ENCODE peak calls at places on chromosomes 4 and X, in ten cellular contexts. T is CD8-positive, alpha-beta T cell; W is AG04450; J is progenitor cell of endocrine pancreas; B is activated B cell treated with CpG ODN at 0.5 μM for 24 hours; O is spleen; M is neural crest cell; P is heart right ventricle; I is adrenal gland; G is astrocyte. E is an unnamed sample.

GRCh38 chrX:41475166-41475565 is 28.0 kb downstream of the NYX start:
- DNase-seq in J (no peak), I (no peak), T (no peak), B (no peak), M (peak), P (no peak), G (no peak), W (no peak), O (no peak), E (no peak)

GRCh38 chrX:41386222-41386990 is 52.4 kb downstream of the DDX3X start:
- DNase-seq in B (no peak), O (no peak), P (no peak), G (peak), I (no peak), J (no peak), T (no peak), W (no peak), M (no peak), E (no peak)

GRCh38 chr4:46270986-46271596 is 118.8 kb downstream of the GABRA2 start:
- DNase-seq in B (no peak), T (no peak), P (no peak), I (no peak), J (no peak), G (peak), O (no peak), W (no peak), M (no peak), E (peak)

GRCh38 chr4:180203349-180203748 is 2039.9 kb upstream of the TENM3 start:
- DNase-seq in M (no peak), O (no peak), P (no peak), T (no peak), G (no peak), I (no peak), B (no peak), J (no peak), W (no peak), E (no peak)

GRCh38 chrX:103774070-103774642 is 2.5 kb upstream of the PLP1 start:
- DNase-seq in G (no peak), J (no peak), I (no peak), W (no peak), O (no peak), T (no peak), B (no peak), P (no peak), M (no peak), E (peak)

GRCh38 chr4:16496501-16496900 is 270.2 kb upstream of the TAPT1 start:
- DNase-seq in P (no peak), T (no peak), W (peak), I (peak), J (no peak), O (no peak), B (no peak), G (peak), M (no peak), E (peak)

GRCh38 chrX:30712214-30712613 is 59.0 kb downstream of the GK start:
- DNase-seq in I (no peak), J (no peak), W (no peak), T (no peak), P (no peak), B (no peak), O (no peak), M (no peak), G (no peak), E (no peak)

GRCh38 chr4:59770865-59771264 is 1429.3 kb upstream of the ADGRL3 start:
- DNase-seq in G (no peak), I (no peak), B (no peak), T (no peak), J (no peak), W (no peak), O (no peak), M (no peak), P (no peak), E (no peak)

GRCh38 chr4:39085891-39086290 is 23.9 kb downstream of the KLHL5 start:
- DNase-seq in B (no peak), O (no peak), G (peak), I (no peak), M (no peak), T (no peak), J (no peak), P (no peak), W (no peak), E (peak)

GRCh38 chr4:121794505-121795192 is 6.5 kb upstream of the EXOSC9 start:
- DNase-seq in J (no peak), T (no peak), G (no peak), W (no peak), I (no peak), P (no peak), O (no peak), M (no peak), B (no peak), E (peak)

GRCh38 chrX:153723351-153724251 is 586 bp downstream of the BCAP31 start:
- DNase-seq in M (no peak), W (no peak), P (peak), B (peak), O (peak), I (no peak), J (peak), G (no peak), T (peak), E (peak)
- TF ChIP-seq CTCF in M (no peak), W (peak), P (no peak), B (no peak), O (no peak), I (no peak), J (peak), G (no peak), T (peak), E (peak)

GRCh38 chrX:29477878-29478277 is 737.5 kb upstream of the MAGEB2 start:
- DNase-seq in B (no peak), O (no peak), G (no peak), P (no peak), M (no peak), T (no peak), I (no peak), J (no peak), W (no peak), E (no peak)

DNA sequence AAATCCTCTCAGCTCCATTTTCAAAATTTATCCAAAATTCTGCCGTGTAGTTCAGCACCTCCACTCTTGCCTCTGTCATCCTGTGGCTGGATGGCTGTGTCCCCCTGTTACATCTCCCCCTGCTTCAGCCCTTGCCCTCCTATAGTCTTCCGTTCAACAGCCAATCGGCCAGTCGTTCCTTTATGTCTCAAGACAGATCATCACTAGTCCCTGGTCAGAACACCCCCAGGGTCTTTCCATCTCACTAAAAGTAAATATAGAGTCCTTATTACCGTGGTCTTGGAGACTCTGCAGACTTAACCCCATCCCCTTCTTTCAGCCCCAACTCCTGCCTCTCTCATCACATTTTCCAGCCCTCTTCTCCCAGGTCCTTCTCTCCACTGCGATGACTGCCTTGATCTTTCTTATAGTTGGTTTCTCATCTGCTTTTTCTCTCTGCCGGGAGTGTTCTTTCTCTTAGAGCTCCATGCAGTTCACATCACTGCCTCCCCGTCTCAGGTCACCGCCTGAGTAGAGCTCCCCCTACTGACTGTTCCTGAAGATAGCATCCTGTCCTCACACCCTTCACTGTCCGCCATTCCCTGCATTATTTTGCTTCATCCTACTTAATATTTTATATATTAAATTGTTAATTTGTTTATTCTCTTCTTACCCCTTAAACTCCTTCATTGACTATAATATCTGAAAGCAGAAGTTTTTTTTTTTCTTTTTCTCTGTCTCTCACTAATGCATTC is 736.9 kb upstream of the MAGEB2 start:
- DNase-seq in O (no peak), B (no peak), G (peak), I (no peak), P (peak), W (no peak), M (peak), J (no peak), T (no peak), E (peak)
- TF ChIP-seq CTCF in O (peak), B (no peak), G (peak), I (no peak), P (peak), W (peak), M (peak), J (peak), T (no peak), E (peak)

DNA sequence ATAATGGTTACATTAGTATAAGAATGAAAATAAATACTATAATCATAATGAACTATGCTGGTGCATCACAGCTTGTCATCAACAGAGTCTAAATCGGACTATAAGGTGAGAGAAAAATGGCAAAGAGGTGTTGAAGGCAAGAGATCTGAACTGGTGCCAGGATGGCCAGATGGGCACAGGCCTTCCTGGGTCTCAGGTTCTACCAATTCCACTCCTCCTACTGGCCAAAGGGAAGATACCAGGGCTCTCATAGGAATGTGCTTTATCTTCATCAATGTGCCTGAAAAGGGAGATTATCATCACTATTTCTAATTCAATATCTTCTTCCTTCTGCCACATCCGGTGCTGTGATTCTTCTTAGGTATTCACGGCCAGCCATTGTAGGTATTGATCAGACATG is 107.6 kb downstream of the GASK1B start:
- DNase-seq in O (no peak), J (no peak), W (no peak), G (no peak), I (no peak), P (no peak), T (no peak), B (no peak), M (no peak), E (no peak)
- TF ChIP-seq CTCF in O (no peak), J (no peak), W (peak), G (no peak), I (no peak), P (no peak), T (no peak), B (no peak), M (no peak), E (no peak)

GRCh38 chr4:86934772-86935498 is at the start of gene AFF1:
- DNase-seq in I (peak), M (peak), P (peak), J (peak), T (peak), O (peak), B (peak), W (no peak), G (peak), E (peak)
- TF ChIP-seq CTCF in I (peak), M (peak), P (peak), J (peak), T (peak), O (peak), B (no peak), W (peak), G (no peak), E (peak)

GRCh38 chr4:185224597-185224996 is 15.2 kb downstream of the SNX25 start:
- DNase-seq in I (no peak), P (no peak), B (no peak), M (no peak), T (no peak), J (no peak), W (no peak), O (no peak), G (no peak), E (no peak)
- TF ChIP-seq CTCF in I (peak), P (no peak), B (no peak), M (no peak), T (no peak), J (peak), W (peak), O (no peak), G (peak), E (no peak)

GRCh38 chrX:72609313-72609712 is 36.7 kb upstream of the HDAC8 start:
- DNase-seq in P (no peak), B (no peak), W (no peak), O (no peak), G (no peak), J (no peak), M (no peak), I (no peak), T (no peak), E (no peak)
- TF ChIP-seq CTCF in P (no peak), B (no peak), W (peak), O (no peak), G (no peak), J (peak), M (no peak), I (no peak), T (no peak), E (no peak)

GRCh38 chr4:63563288-63564014 is 845.8 kb downstream of the TECRL start:
- DNase-seq in W (no peak), O (no peak), J (no peak), I (no peak), G (no peak), P (no peak), M (no peak), B (no peak), T (no peak), E (no peak)
- TF ChIP-seq CTCF in W (no peak), O (no peak), J (peak), I (no peak), G (no peak), P (no peak), M (peak), B (no peak), T (no peak), E (no peak)